ENCODE peak calls at places on chromosome 11, in eight cellular contexts. One of them, this sample, is unnamed.

GRCh38 chr11:1877211-1878133 is 14.2 kb downstream of the PRR33 start:
- DNase-seq in IMR-90: no peak
- DNase-seq in SK-N-SH: peak
- DNase-seq in HCT116: no peak
- DNase-seq in PC-3: peak
- DNase-seq in astrocyte: no peak
- DNase-seq in GM23338: no peak
- DNase-seq in hepatocyte: peak
- DNase-seq in this sample: no peak

GRCh38 chr11:134044514-134045284 is 24.2 kb upstream of the JAM3 start:
- DNase-seq in IMR-90: no peak
- DNase-seq in SK-N-SH: no peak
- DNase-seq in HCT116: no peak
- DNase-seq in PC-3: no peak
- DNase-seq in astrocyte: no peak
- DNase-seq in GM23338: no peak
- DNase-seq in hepatocyte: no peak
- DNase-seq in this sample: no peak

GRCh38 chr11:45082744-45083543 is 63.5 kb upstream of the PRDM11 start:
- DNase-seq in IMR-90: no peak
- DNase-seq in SK-N-SH: no peak
- DNase-seq in HCT116: no peak
- DNase-seq in PC-3: no peak
- DNase-seq in astrocyte: no peak
- DNase-seq in GM23338: peak
- DNase-seq in hepatocyte: no peak
- DNase-seq in this sample: peak

GRCh38 chr11:214083-214482 is 6.6 kb downstream of the RIC8A start:
- DNase-seq in IMR-90: no peak
- DNase-seq in SK-N-SH: no peak
- DNase-seq in HCT116: no peak
- DNase-seq in PC-3: no peak
- DNase-seq in astrocyte: no peak
- DNase-seq in GM23338: no peak
- DNase-seq in hepatocyte: no peak
- DNase-seq in this sample: no peak

GRCh38 chr11:64605248-64605560 is 14.2 kb downstream of the SLC22A12 start:
- DNase-seq in IMR-90: no peak
- DNase-seq in SK-N-SH: no peak
- DNase-seq in HCT116: no peak
- DNase-seq in PC-3: no peak
- DNase-seq in astrocyte: no peak
- DNase-seq in GM23338: no peak
- DNase-seq in hepatocyte: no peak
- DNase-seq in this sample: no peak

GRCh38 chr11:6418958-6419611 is at the start of gene APBB1:
- DNase-seq in IMR-90: peak
- DNase-seq in SK-N-SH: peak
- DNase-seq in HCT116: no peak
- DNase-seq in PC-3: peak
- DNase-seq in astrocyte: peak
- DNase-seq in GM23338: peak
- DNase-seq in hepatocyte: peak
- DNase-seq in this sample: no peak

GRCh38 chr11:65187971-65188461 is 6.3 kb downstream of the CAPN1 start:
- DNase-seq in IMR-90: no peak
- DNase-seq in SK-N-SH: no peak
- DNase-seq in HCT116: no peak
- DNase-seq in PC-3: no peak
- DNase-seq in astrocyte: no peak
- DNase-seq in GM23338: no peak
- DNase-seq in hepatocyte: no peak
- DNase-seq in this sample: no peak

GRCh38 chr11:110855246-110855645 is 143.0 kb upstream of the ARHGAP20 start:
- DNase-seq in IMR-90: no peak
- DNase-seq in SK-N-SH: no peak
- DNase-seq in HCT116: no peak
- DNase-seq in PC-3: no peak
- DNase-seq in astrocyte: no peak
- DNase-seq in GM23338: no peak
- DNase-seq in hepatocyte: no peak
- DNase-seq in this sample: no peak

GRCh38 chr11:6833329-6833728 is 12.2 kb upstream of the OR10A5 start:
- DNase-seq in IMR-90: no peak
- DNase-seq in SK-N-SH: no peak
- DNase-seq in HCT116: no peak
- DNase-seq in PC-3: no peak
- DNase-seq in astrocyte: no peak
- DNase-seq in GM23338: no peak
- DNase-seq in hepatocyte: no peak
- DNase-seq in this sample: no peak

GRCh38 chr11:118885319-118885718 is 1.6 kb downstream of the CXCR5 start:
- DNase-seq in IMR-90: no peak
- DNase-seq in SK-N-SH: no peak
- DNase-seq in HCT116: no peak
- DNase-seq in PC-3: no peak
- DNase-seq in astrocyte: no peak
- DNase-seq in GM23338: no peak
- DNase-seq in hepatocyte: no peak
- DNase-seq in this sample: no peak

GRCh38 chr11:92909214-92909613 is 60.2 kb upstream of the MTNR1B start:
- DNase-seq in IMR-90: no peak
- DNase-seq in SK-N-SH: no peak
- DNase-seq in HCT116: no peak
- DNase-seq in PC-3: no peak
- DNase-seq in astrocyte: no peak
- DNase-seq in GM23338: no peak
- DNase-seq in hepatocyte: no peak
- DNase-seq in this sample: no peak

GRCh38 chr11:103532133-103532788 is 423.0 kb downstream of the DYNC2H1 start:
- DNase-seq in IMR-90: peak
- DNase-seq in SK-N-SH: no peak
- DNase-seq in HCT116: no peak
- DNase-seq in PC-3: peak
- DNase-seq in astrocyte: peak
- DNase-seq in GM23338: no peak
- DNase-seq in hepatocyte: no peak
- DNase-seq in this sample: no peak

GRCh38 chr11:36009469-36009868 is 65.6 kb downstream of the LDLRAD3 start:
- DNase-seq in IMR-90: peak
- DNase-seq in SK-N-SH: no peak
- DNase-seq in HCT116: no peak
- DNase-seq in PC-3: peak
- DNase-seq in astrocyte: peak
- DNase-seq in GM23338: no peak
- DNase-seq in hepatocyte: no peak
- DNase-seq in this sample: no peak

GRCh38 chr11:65551572-65552398 is 6.4 kb downstream of the LTBP3 start:
- DNase-seq in IMR-90: peak
- DNase-seq in SK-N-SH: peak
- DNase-seq in HCT116: peak
- DNase-seq in PC-3: peak
- DNase-seq in astrocyte: no peak
- DNase-seq in GM23338: peak
- DNase-seq in hepatocyte: peak
- DNase-seq in this sample: peak

GRCh38 chr11:124762077-124762623 is at the start of gene ESAM:
- DNase-seq in IMR-90: no peak
- DNase-seq in SK-N-SH: peak
- DNase-seq in HCT116: no peak
- DNase-seq in PC-3: peak
- DNase-seq in astrocyte: no peak
- DNase-seq in GM23338: peak
- DNase-seq in hepatocyte: peak
- DNase-seq in this sample: peak

GRCh38 chr11:18106688-18107087 is 806 bp upstream of the SAAL1 start:
- DNase-seq in IMR-90: peak
- DNase-seq in SK-N-SH: no peak
- DNase-seq in HCT116: no peak
- DNase-seq in PC-3: peak
- DNase-seq in astrocyte: peak
- DNase-seq in GM23338: no peak
- DNase-seq in hepatocyte: no peak
- DNase-seq in this sample: no peak

GRCh38 chr11:58830693-58831301 is 13.7 kb downstream of the GLYATL2 start:
- DNase-seq in IMR-90: no peak
- DNase-seq in SK-N-SH: no peak
- DNase-seq in HCT116: no peak
- DNase-seq in PC-3: no peak
- DNase-seq in astrocyte: no peak
- DNase-seq in GM23338: no peak
- DNase-seq in hepatocyte: no peak
- DNase-seq in this sample: no peak

GRCh38 chr11:104581246-104581980 is 316.8 kb downstream of the CASP12 start:
- DNase-seq in IMR-90: peak
- DNase-seq in SK-N-SH: no peak
- DNase-seq in HCT116: no peak
- DNase-seq in PC-3: peak
- DNase-seq in astrocyte: peak
- DNase-seq in GM23338: peak
- DNase-seq in hepatocyte: no peak
- DNase-seq in this sample: no peak

GRCh38 chr11:34790620-34791019 is 125.6 kb downstream of the APIP start:
- DNase-seq in IMR-90: no peak
- DNase-seq in SK-N-SH: no peak
- DNase-seq in HCT116: no peak
- DNase-seq in PC-3: peak
- DNase-seq in astrocyte: no peak
- DNase-seq in GM23338: peak
- DNase-seq in hepatocyte: no peak
- DNase-seq in this sample: peak

GRCh38 chr11:29171350-29171950 is 845.4 kb downstream of the KCNA4 start:
- DNase-seq in IMR-90: peak
- DNase-seq in SK-N-SH: no peak
- DNase-seq in HCT116: no peak
- DNase-seq in PC-3: no peak
- DNase-seq in astrocyte: peak
- DNase-seq in GM23338: no peak
- DNase-seq in hepatocyte: no peak
- DNase-seq in this sample: no peak

GRCh38 chr11:133137939-133138338 is 394.4 kb downstream of the OPCML start:
- DNase-seq in IMR-90: no peak
- DNase-seq in SK-N-SH: no peak
- DNase-seq in HCT116: no peak
- DNase-seq in PC-3: no peak
- DNase-seq in astrocyte: no peak
- DNase-seq in GM23338: no peak
- DNase-seq in hepatocyte: no peak
- DNase-seq in this sample: no peak

GRCh38 chr11:119175493-119176077 is 7.1 kb downstream of the NLRX1 start:
- DNase-seq in IMR-90: peak
- DNase-seq in SK-N-SH: peak
- DNase-seq in HCT116: no peak
- DNase-seq in PC-3: peak
- DNase-seq in astrocyte: peak
- DNase-seq in GM23338: no peak
- DNase-seq in hepatocyte: no peak
- DNase-seq in this sample: no peak

GRCh38 chr11:129640671-129641070 is 175.0 kb upstream of the TMEM45B start:
- DNase-seq in IMR-90: no peak
- DNase-seq in SK-N-SH: no peak
- DNase-seq in HCT116: no peak
- DNase-seq in PC-3: no peak
- DNase-seq in astrocyte: no peak
- DNase-seq in GM23338: no peak
- DNase-seq in hepatocyte: no peak
- DNase-seq in this sample: no peak

GRCh38 chr11:121572581-121573059 is 119.9 kb upstream of the SORL1-AS1 start:
- DNase-seq in IMR-90: no peak
- DNase-seq in SK-N-SH: peak
- DNase-seq in HCT116: no peak
- DNase-seq in PC-3: no peak
- DNase-seq in astrocyte: no peak
- DNase-seq in GM23338: peak
- DNase-seq in hepatocyte: no peak
- DNase-seq in this sample: no peak

GRCh38 chr11:1782831-1783724 is 19.4 kb upstream of the CTSD start:
- DNase-seq in IMR-90: peak
- DNase-seq in SK-N-SH: peak
- DNase-seq in HCT116: no peak
- DNase-seq in PC-3: peak
- DNase-seq in astrocyte: peak
- DNase-seq in GM23338: no peak
- DNase-seq in hepatocyte: peak
- DNase-seq in this sample: no peak

GRCh38 chr11:3037041-3037944 is 19.9 kb downstream of the CARS1 start:
- DNase-seq in IMR-90: peak
- DNase-seq in SK-N-SH: peak
- DNase-seq in HCT116: peak
- DNase-seq in PC-3: peak
- DNase-seq in astrocyte: peak
- DNase-seq in GM23338: peak
- DNase-seq in hepatocyte: peak
- DNase-seq in this sample: peak

GRCh38 chr11:59770869-59771268 is 15.7 kb downstream of the STX3 start:
- DNase-seq in IMR-90: no peak
- DNase-seq in SK-N-SH: no peak
- DNase-seq in HCT116: no peak
- DNase-seq in PC-3: no peak
- DNase-seq in astrocyte: no peak
- DNase-seq in GM23338: no peak
- DNase-seq in hepatocyte: no peak
- DNase-seq in this sample: no peak

GRCh38 chr11:82750643-82751139 is 17.0 kb upstream of the FAM181B start:
- DNase-seq in IMR-90: no peak
- DNase-seq in SK-N-SH: peak
- DNase-seq in HCT116: no peak
- DNase-seq in PC-3: no peak
- DNase-seq in astrocyte: no peak
- DNase-seq in GM23338: peak
- DNase-seq in hepatocyte: no peak
- DNase-seq in this sample: no peak
- H3K4me2 ChIP-seq in IMR-90: no peak
- H3K4me2 ChIP-seq in SK-N-SH: no peak
- H3K4me2 ChIP-seq in HCT116: no peak
- H3K4me2 ChIP-seq in PC-3: no peak
- H3K4me2 ChIP-seq in astrocyte: peak
- H3K4me2 ChIP-seq in GM23338: no peak
- H3K4me2 ChIP-seq in hepatocyte: no peak
- H3K4me2 ChIP-seq in this sample: no peak

GRCh38 chr11:79441159-79441875 is 487 bp upstream of the TENM4 start:
- DNase-seq in IMR-90: peak
- DNase-seq in SK-N-SH: no peak
- DNase-seq in HCT116: no peak
- DNase-seq in PC-3: no peak
- DNase-seq in astrocyte: peak
- DNase-seq in GM23338: peak
- DNase-seq in hepatocyte: no peak
- DNase-seq in this sample: peak
- H2AFZ ChIP-seq in IMR-90: peak
- H2AFZ ChIP-seq in SK-N-SH: peak
- H2AFZ ChIP-seq in HCT116: no peak
- H2AFZ ChIP-seq in PC-3: no peak
- H2AFZ ChIP-seq in astrocyte: peak
- H2AFZ ChIP-seq in GM23338: peak
- H2AFZ ChIP-seq in hepatocyte: peak
- H2AFZ ChIP-seq in this sample: peak

GRCh38 chr11:14341968-14342367 is 17.0 kb downstream of the RRAS2 start:
- DNase-seq in IMR-90: no peak
- DNase-seq in SK-N-SH: no peak
- DNase-seq in HCT116: no peak
- DNase-seq in PC-3: no peak
- DNase-seq in astrocyte: no peak
- DNase-seq in GM23338: no peak
- DNase-seq in hepatocyte: no peak
- DNase-seq in this sample: no peak
- H3K4me2 ChIP-seq in IMR-90: no peak
- H3K4me2 ChIP-seq in SK-N-SH: no peak
- H3K4me2 ChIP-seq in HCT116: no peak
- H3K4me2 ChIP-seq in PC-3: no peak
- H3K4me2 ChIP-seq in astrocyte: no peak
- H3K4me2 ChIP-seq in GM23338: peak
- H3K4me2 ChIP-seq in hepatocyte: no peak
- H3K4me2 ChIP-seq in this sample: no peak

GRCh38 chr11:19656140-19656541 is 56.5 kb upstream of the NAV2 start:
- DNase-seq in IMR-90: no peak
- DNase-seq in SK-N-SH: peak
- DNase-seq in HCT116: no peak
- DNase-seq in PC-3: no peak
- DNase-seq in astrocyte: no peak
- DNase-seq in GM23338: peak
- DNase-seq in hepatocyte: no peak
- DNase-seq in this sample: no peak
- H2AFZ ChIP-seq in IMR-90: no peak
- H2AFZ ChIP-seq in SK-N-SH: no peak
- H2AFZ ChIP-seq in HCT116: no peak
- H2AFZ ChIP-seq in PC-3: no peak
- H2AFZ ChIP-seq in astrocyte: no peak
- H2AFZ ChIP-seq in GM23338: peak
- H2AFZ ChIP-seq in hepatocyte: no peak
- H2AFZ ChIP-seq in this sample: no peak